ENCODE peak calls at places on chromosomes 5 and 9, in four cellular contexts. A, F, O and Z are unnamed samples.

GRCh38 chr5:153813871-153814270 is 224.8 kb downstream of the FAM114A2 start:
- DNase-seq in O (no peak), A (no peak), F (no peak), Z (no peak)

GRCh38 chr5:54217826-54218503 is 92.4 kb downstream of the ARL15 start:
- DNase-seq in A (peak; percentile 57), F (peak; percentile 89), O (no peak), Z (peak; percentile 16)

GRCh38 chr5:75331095-75332090 is 5.6 kb upstream of the HMGCR start:
- DNase-seq in F (no peak), A (no peak), O (no peak), Z (no peak)

GRCh38 chr5:137605377-137605776 is 106.3 kb upstream of the SPOCK1 start:
- DNase-seq in O (no peak), F (no peak), A (no peak), Z (peak; percentile 27)

GRCh38 chr5:72013741-72014703 is 93.3 kb upstream of the MAP1B start:
- DNase-seq in O (no peak), F (peak; percentile 33), A (no peak), Z (peak; percentile 60)

GRCh38 chr5:138597660-138598400 is 22.6 kb upstream of the HSPA9 start:
- DNase-seq in F (no peak), A (no peak), O (no peak), Z (no peak)

GRCh38 chr9:90801175-90801506 is 478 bp upstream of the SYK start:
- DNase-seq in F (no peak), A (no peak), O (peak; percentile 39), Z (peak; percentile 55)

GRCh38 chr5:132423443-132423898 is 54.0 kb downstream of the SLC22A5 start:
- DNase-seq in O (no peak), A (no peak), F (no peak), Z (no peak)

GRCh38 chr5:59768204-59769040 is 125.1 kb downstream of the PDE4D start:
- DNase-seq in F (peak; percentile 64), A (peak; percentile 30), O (peak; percentile 75), Z (peak; percentile 52)

GRCh38 chr5:173399846-173400245 is 71.6 kb upstream of the STC2 start:
- DNase-seq in F (no peak), A (no peak), O (no peak), Z (no peak)

GRCh38 chr9:126499005-126499910 is 114.5 kb upstream of the LMX1B start:
- DNase-seq in A (peak; percentile 64), O (no peak), F (no peak), Z (no peak)

GRCh38 chr9:110309661-110310060 is 28.0 kb downstream of the TXNDC8 start:
- DNase-seq in O (no peak), A (no peak), F (no peak), Z (no peak)

GRCh38 chr9:133991211-133991921 is 758 bp downstream of the VAV2 start:
- DNase-seq in O (peak; percentile 79), F (no peak), A (peak; percentile 23), Z (no peak)

GRCh38 chr5:3101561-3101960 is 350.1 kb upstream of the IRX2 start:
- DNase-seq in O (no peak), F (no peak), A (no peak), Z (no peak)

GRCh38 chr9:137502008-137502913 is 43.1 kb upstream of the NSMF start:
- DNase-seq in F (no peak), O (no peak), A (peak; percentile 40), Z (no peak)

GRCh38 chr9:88694625-88695024 is 159.6 kb downstream of the NXNL2 start:
- DNase-seq in O (no peak), F (no peak), A (no peak), Z (no peak)